ENCODE peak calls at places on chromosomes 6 and 20, in five cellular contexts. I, N, G, K and H are unnamed samples.

GRCh38 chr20:44615169-44615791 is 32.9 kb downstream of the PKIG start:
- DNase-seq in N (no peak), K (no peak), I (no peak), G (no peak), H (no peak)

GRCh38 chr6:109073344-109074235 is 21.1 kb downstream of the SESN1 start:
- DNase-seq in G (no peak), N (no peak), K (no peak), I (peak; percentile 77), H (peak; percentile 76)

GRCh38 chr6:158669145-158670035 is 19.5 kb downstream of the SYTL3 start:
- DNase-seq in G (no peak), I (no peak), K (no peak), N (no peak), H (peak; percentile 49)

GRCh38 chr6:169145991-169146501 is 107.6 kb downstream of the THBS2 start:
- DNase-seq in N (no peak), K (no peak), G (peak; percentile 58), I (no peak), H (peak; percentile 91)

GRCh38 chr20:37764333-37764935 is 70.6 kb downstream of the CTNNBL1 start:
- DNase-seq in I (no peak), K (no peak), N (no peak), G (no peak), H (no peak)

GRCh38 chr20:47306755-47307370 is 49.6 kb downstream of the ZMYND8 start:
- DNase-seq in K (no peak), G (no peak), N (no peak), I (no peak), H (no peak)

GRCh38 chr20:62065669-62066338 is at the start of gene TAF4:
- DNase-seq in G (peak; percentile 87), K (peak; percentile 93), I (peak; percentile 90), N (no peak), H (peak; percentile 63)

GRCh38 chr6:70547313-70547712 is 19.4 kb upstream of the SDHAF4 start:
- DNase-seq in K (no peak), G (no peak), N (no peak), I (peak; percentile 40), H (peak; percentile 34)

GRCh38 chr20:20632644-20633043 is 79.8 kb downstream of the RALGAPA2 start:
- DNase-seq in G (no peak), K (no peak), I (no peak), N (no peak), H (no peak)

GRCh38 chr20:32820000-32820697 is 395 bp downstream of the MAPRE1 start:
- DNase-seq in I (peak; percentile 83), G (peak; percentile 87), K (peak; percentile 86), N (no peak), H (peak; percentile 58)

GRCh38 chr6:32581275-32582095 is 8.2 kb downstream of the HLA-DRB1 start:
- DNase-seq in G (no peak), I (peak; percentile 12), K (no peak), N (no peak), H (no peak)

GRCh38 chr20:8658103-8658502 is 410.8 kb upstream of the PLCB4 start:
- DNase-seq in I (no peak), K (no peak), G (no peak), N (no peak), H (no peak)

GRCh38 chr20:8250539-8251200 is 118.6 kb downstream of the PLCB1 start:
- DNase-seq in N (no peak), I (no peak), G (no peak), K (no peak), H (no peak)

GRCh38 chr6:75991941-75992340 is 80.5 kb downstream of the IMPG1 start:
- DNase-seq in G (no peak), K (no peak), N (no peak), I (no peak), H (no peak)

GRCh38 chr20:2760381-2761305 is 39.8 kb downstream of the CPXM1 start:
- DNase-seq in I (no peak), K (no peak), N (no peak), G (no peak), H (no peak)

GRCh38 chr6:90770778-90771177 is 183.9 kb upstream of the MAP3K7 start:
- DNase-seq in I (no peak), K (no peak), G (no peak), N (no peak), H (no peak)

GRCh38 chr20:64053841-64054661 is 4.6 kb upstream of the SOX18 start:
- DNase-seq in K (no peak), N (no peak), I (peak; percentile 59), G (no peak), H (no peak)

GRCh38 chr6:16947461-16948159 is 154.2 kb upstream of the STMND1 start:
- DNase-seq in N (peak; percentile 99), I (peak; percentile 72), K (no peak), G (no peak), H (peak; percentile 100)

GRCh38 chr20:55893031-55893430 is 112.3 kb downstream of the CBLN4 start:
- DNase-seq in K (no peak), N (no peak), G (no peak), I (no peak), H (no peak)

GRCh38 chr20:4856022-4856755 is 134.5 kb downstream of the PRND start:
- DNase-seq in K (no peak), N (no peak), I (no peak), G (no peak), H (no peak)

GRCh38 chr6:170267688-170268087 is 23.2 kb downstream of the DLL1 start:
- DNase-seq in G (no peak), K (no peak), N (no peak), I (no peak), H (no peak)

GRCh38 chr20:59662856-59663512 is 58.6 kb downstream of the PHACTR3 start:
- DNase-seq in N (no peak), K (no peak), I (no peak), G (no peak), H (no peak)

GRCh38 chr6:77762386-77762785 is 109.5 kb downstream of the MEI4 start:
- DNase-seq in G (no peak), I (no peak), K (no peak), N (no peak), H (no peak)

GRCh38 chr20:50187403-50188051 is 3.1 kb upstream of the CEBPB start:
- DNase-seq in G (no peak), I (no peak), N (no peak), K (no peak), H (peak; percentile 44)

GRCh38 chr6:30647802-30648460 is 998 bp downstream of the C6orf136 start:
- DNase-seq in N (no peak), K (no peak), G (no peak), I (no peak), H (no peak)

GRCh38 chr20:20210327-20210726 is 157.6 kb upstream of the INSM1 start:
- DNase-seq in K (no peak), I (no peak), N (no peak), G (no peak), H (peak; percentile 1)

GRCh38 chr6:53795702-53796450 is 1.1 kb downstream of the LRRC1 start:
- DNase-seq in I (peak; percentile 56), G (peak; percentile 45), N (no peak), K (peak; percentile 77), H (no peak)

GRCh38 chr6:110980227-110980626 is 1.6 kb upstream of the RPF2 start:
- DNase-seq in K (no peak), G (no peak), I (no peak), N (no peak), H (no peak)

GRCh38 chr6:158411998-158412397 is 99.7 kb downstream of the TULP4 start:
- DNase-seq in N (no peak), K (no peak), I (no peak), G (no peak), H (no peak)

GRCh38 chr6:117481926-117482239 is 591 bp upstream of the DCBLD1 start:
- DNase-seq in G (no peak), N (no peak), I (peak; percentile 2), K (no peak), H (no peak)

GRCh38 chr6:119325559-119326240 is 23.9 kb downstream of the MAN1A1 start:
- DNase-seq in K (no peak), N (no peak), I (no peak), G (no peak), H (no peak)

GRCh38 chr6:112717401-112717800 is 370.3 kb downstream of the RFPL4B start:
- DNase-seq in K (no peak), N (no peak), I (no peak), G (no peak), H (peak; percentile 48)

GRCh38 chr20:62120990-62121775 is 1.1 kb upstream of the LSM14B start:
- DNase-seq in N (no peak), G (no peak), I (no peak), K (no peak), H (peak; percentile 70)

GRCh38 chr6:15242937-15243614 is 2.8 kb upstream of the JARID2 start:
- DNase-seq in K (no peak), G (no peak), N (no peak), I (no peak), H (no peak)
- H3K4me3 ChIP-seq in K (no peak overlapping the region), G (no peak overlapping the region), N (no peak overlapping the region), I (no peak overlapping the region), H (no peak overlapping the region)

GRCh38 chr6:160690458-160690857 is 11.6 kb upstream of the PLG start:
- DNase-seq in K (no peak), G (no peak), I (no peak), N (no peak), H (no peak)

GRCh38 chr6:160697826-160698225 is 4.2 kb upstream of the PLG start:
- DNase-seq in K (no peak), G (no peak), I (no peak), N (no peak), H (no peak)

GRCh38 chr6:160691617-160692016 is 10.4 kb upstream of the PLG start:
- DNase-seq in G (no peak), N (no peak), K (no peak), I (no peak), H (no peak)

DNA sequence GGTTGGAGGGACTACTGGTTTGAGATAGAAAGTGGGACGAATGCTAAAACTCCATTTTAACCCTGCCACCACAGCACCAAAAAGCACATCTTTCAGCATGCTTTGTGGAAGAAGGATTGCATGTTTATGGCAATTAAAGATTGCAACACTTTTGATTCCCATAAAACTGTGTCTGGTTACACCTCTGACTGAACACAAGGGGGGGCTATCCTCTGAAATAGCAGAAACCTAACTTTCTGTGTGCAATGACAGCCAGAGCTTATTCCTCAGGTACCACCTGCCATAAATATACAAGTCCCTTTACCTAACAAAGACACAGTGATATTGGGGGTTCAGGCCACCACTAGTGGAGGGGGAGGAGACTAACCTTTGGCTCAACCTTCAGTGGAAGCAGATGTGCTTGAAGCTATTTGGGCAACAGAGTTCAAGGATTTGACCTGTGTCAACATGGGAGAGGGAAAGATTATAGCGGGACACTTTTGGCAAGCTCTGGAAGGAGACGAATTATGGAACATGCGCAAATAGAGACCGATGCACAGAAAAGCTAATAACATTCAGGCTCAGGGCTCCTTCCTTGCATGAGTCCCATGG is 9.6 kb upstream of the PLG start:
- DNase-seq in N (no peak), G (no peak), K (no peak), I (no peak), H (no peak)
- TF ChIP-seq CTCF in N (no peak), G (no peak), K (no peak), I (no peak), H (no peak)

GRCh38 chr6:52536424-52536916 is 40.4 kb downstream of the TRAM2 start:
- DNase-seq in N (no peak), G (no peak), I (no peak), K (no peak), H (no peak)
- H3K4me3 ChIP-seq in N (no peak overlapping the region), G (no peak overlapping the region), I (no peak overlapping the region), K (no peak overlapping the region), H (no peak overlapping the region)

DNA sequence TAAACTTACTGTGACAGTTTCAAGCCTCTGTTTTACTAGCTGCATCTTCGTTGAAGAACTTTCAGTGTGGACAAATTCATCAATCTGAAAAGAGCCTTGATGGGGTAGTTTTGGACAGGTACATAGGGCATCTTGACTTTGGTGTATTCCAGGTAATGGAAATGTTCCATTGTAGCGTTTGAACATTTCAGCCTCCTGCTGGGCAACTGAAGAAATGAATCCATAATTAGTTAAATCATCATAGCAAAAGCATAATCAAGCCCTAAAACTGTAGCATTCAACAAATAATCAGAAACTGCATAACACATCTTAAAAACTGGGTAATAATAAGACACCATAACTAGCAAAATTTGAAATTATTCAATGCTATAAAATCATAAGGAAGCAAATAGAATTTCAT is 86.2 kb downstream of the AHI1 start:
- DNase-seq in N (no peak), G (no peak), I (no peak), K (no peak), H (no peak)
- TF ChIP-seq CTCF in N (no peak), G (no peak), I (peak; percentile 28), K (no peak), H (peak; percentile 24)